ENCODE peak calls at places on chromosomes 4 and X, in ten cellular contexts. P, U, W, S, Y, B, I, Q, Z and O are unnamed samples.

GRCh38 chr4:128974203-128974602 is 119.1 kb downstream of the SCLT1 start:
- DNase-seq in P (no peak), U (no peak), W (no peak), S (no peak), Y (no peak), B (no peak), I (peak; percentile 42), Q (peak; percentile 25), Z (no peak), O (peak; percentile 45)

GRCh38 chrX:17032351-17032750 is 85.9 kb downstream of the REPS2 start:
- DNase-seq in P (peak; percentile 59), U (no peak), W (no peak), S (no peak), Y (no peak), B (no peak), I (peak; percentile 97), Q (no peak), Z (no peak), O (peak; percentile 48)

GRCh38 chrX:9730752-9731151 is 34.9 kb downstream of the GPR143 start:
- DNase-seq in P (no peak), U (no peak), W (no peak), S (no peak), Y (no peak), B (no peak), I (no peak), Q (no peak), Z (no peak), O (no peak)

GRCh38 chr4:174256277-174256713 is 27.2 kb downstream of the FBXO8 start:
- DNase-seq in P (peak; percentile 75), U (no peak), W (no peak), S (no peak), Y (no peak), B (no peak), I (peak; percentile 63), Q (peak; percentile 63), Z (no peak), O (peak; percentile 69)

GRCh38 chr4:177447417-177448004 is 5.3 kb upstream of the AGA start:
- DNase-seq in P (no peak), U (no peak), W (no peak), S (no peak), Y (no peak), B (no peak), I (no peak), Q (no peak), Z (no peak), O (no peak)

GRCh38 chrX:50978920-50979660 is 68.6 kb downstream of the BMP15 start:
- DNase-seq in P (peak; percentile 7), U (no peak), W (no peak), S (no peak), Y (no peak), B (peak; percentile 18), I (no peak), Q (no peak), Z (no peak), O (no peak)

GRCh38 chr4:2079006-2079405 is 19.9 kb downstream of the NAT8L start:
- DNase-seq in P (no peak), U (no peak), W (no peak), S (no peak), Y (no peak), B (no peak), I (no peak), Q (no peak), Z (no peak), O (no peak)

GRCh38 chrX:102651242-102651967 is at the start of gene GPRASP1:
- DNase-seq in P (peak; percentile 59), U (no peak), W (no peak), S (peak; percentile 50), Y (peak; percentile 5), B (peak; percentile 76), I (peak; percentile 26), Q (peak; percentile 27), Z (no peak), O (peak; percentile 46)

GRCh38 chrX:76428243-76429130 is 977 bp downstream of the MAGEE1 start:
- DNase-seq in P (peak; percentile 0), U (no peak), W (no peak), S (no peak), Y (no peak), B (peak; percentile 10), I (no peak), Q (no peak), Z (no peak), O (peak; percentile 1)

GRCh38 chr4:167119392-167119791 is 114.9 kb downstream of the SPOCK3 start:
- DNase-seq in P (no peak), U (no peak), W (no peak), S (no peak), Y (no peak), B (no peak), I (no peak), Q (no peak), Z (no peak), O (peak; percentile 10)

GRCh38 chr4:173537628-173538147 is 7.7 kb upstream of the HAND2 start:
- DNase-seq in P (peak; percentile 55), U (no peak), W (no peak), S (no peak), Y (no peak), B (no peak), I (no peak), Q (no peak), Z (no peak), O (no peak)

GRCh38 chr4:104494822-104495559 is at the start of gene CXXC4:
- DNase-seq in P (peak; percentile 52), U (no peak), W (peak; percentile 23), S (peak; percentile 96), Y (no peak), B (peak; percentile 94), I (peak; percentile 74), Q (peak; percentile 10), Z (peak; percentile 88), O (peak; percentile 58)

GRCh38 chrX:79065696-79066095 is 78.8 kb upstream of the GPR174 start:
- DNase-seq in P (no peak), U (peak; percentile 51), W (no peak), S (no peak), Y (no peak), B (no peak), I (no peak), Q (no peak), Z (peak; percentile 56), O (no peak)

GRCh38 chr4:48340276-48340904 is 939 bp upstream of the SLAIN2 start:
- DNase-seq in P (peak; percentile 89), U (no peak), W (no peak), S (peak; percentile 40), Y (no peak), B (peak; percentile 67), I (peak; percentile 73), Q (peak; percentile 83), Z (no peak), O (peak; percentile 79)

GRCh38 chrX:40671126-40671525 is 23.8 kb upstream of the CXorf38 start:
- DNase-seq in P (no peak), U (no peak), W (no peak), S (no peak), Y (no peak), B (no peak), I (peak; percentile 10), Q (no peak), Z (no peak), O (no peak)
- H3K36me3 ChIP-seq in P (peaks cover 13% of the 10 kb centered on the region), U (peaks cover 8% of the 10 kb centered on the region), W (peaks cover 3% of the 10 kb centered on the region), S (peaks cover 13% of the 10 kb centered on the region), Y (peaks cover 90% of the 10 kb centered on the region), B (no peaks in the 10 kb centered on the region), I (peaks cover 22% of the 10 kb centered on the region), Q (peaks cover 19% of the 10 kb centered on the region), Z (no peaks in the 10 kb centered on the region), O (peaks cover 65% of the 10 kb centered on the region)

GRCh38 chr4:61375316-61375715 is 175.2 kb downstream of the ADGRL3 start:
- DNase-seq in P (no peak), U (no peak), W (no peak), S (no peak), Y (no peak), B (no peak), I (peak; percentile 27), Q (no peak), Z (no peak), O (peak; percentile 28)
- H3K9ac ChIP-seq in P (no peak overlapping the region), U (no peak overlapping the region), W (no peak overlapping the region), S (no peak overlapping the region), Y (no peak overlapping the region), B (no peak overlapping the region), I (no peak overlapping the region), Q (no peak overlapping the region), Z (no peak overlapping the region), O (peak overlapping the region; percentile 32)

GRCh38 chr4:153116101-153116680 is 88.1 kb upstream of the TRIM2 start:
- DNase-seq in P (no peak), U (no peak), W (no peak), S (no peak), Y (no peak), B (no peak), I (no peak), Q (no peak), Z (peak; percentile 50), O (no peak)

GRCh38 chr4:153113838-153114105 is 90.5 kb upstream of the TRIM2 start:
- DNase-seq in P (no peak), U (no peak), W (no peak), S (no peak), Y (no peak), B (no peak), I (no peak), Q (no peak), Z (no peak), O (no peak)

GRCh38 chr4:153116801-153117200 is 87.4 kb upstream of the TRIM2 start:
- DNase-seq in P (no peak), U (no peak), W (no peak), S (no peak), Y (no peak), B (no peak), I (no peak), Q (no peak), Z (no peak), O (no peak)

GRCh38 chr4:153114771-153115321 is 89.4 kb upstream of the TRIM2 start:
- DNase-seq in P (peak; percentile 89), U (no peak), W (peak; percentile 69), S (no peak), Y (no peak), B (no peak), I (peak; percentile 86), Q (peak; percentile 84), Z (no peak), O (peak; percentile 49)

DNA sequence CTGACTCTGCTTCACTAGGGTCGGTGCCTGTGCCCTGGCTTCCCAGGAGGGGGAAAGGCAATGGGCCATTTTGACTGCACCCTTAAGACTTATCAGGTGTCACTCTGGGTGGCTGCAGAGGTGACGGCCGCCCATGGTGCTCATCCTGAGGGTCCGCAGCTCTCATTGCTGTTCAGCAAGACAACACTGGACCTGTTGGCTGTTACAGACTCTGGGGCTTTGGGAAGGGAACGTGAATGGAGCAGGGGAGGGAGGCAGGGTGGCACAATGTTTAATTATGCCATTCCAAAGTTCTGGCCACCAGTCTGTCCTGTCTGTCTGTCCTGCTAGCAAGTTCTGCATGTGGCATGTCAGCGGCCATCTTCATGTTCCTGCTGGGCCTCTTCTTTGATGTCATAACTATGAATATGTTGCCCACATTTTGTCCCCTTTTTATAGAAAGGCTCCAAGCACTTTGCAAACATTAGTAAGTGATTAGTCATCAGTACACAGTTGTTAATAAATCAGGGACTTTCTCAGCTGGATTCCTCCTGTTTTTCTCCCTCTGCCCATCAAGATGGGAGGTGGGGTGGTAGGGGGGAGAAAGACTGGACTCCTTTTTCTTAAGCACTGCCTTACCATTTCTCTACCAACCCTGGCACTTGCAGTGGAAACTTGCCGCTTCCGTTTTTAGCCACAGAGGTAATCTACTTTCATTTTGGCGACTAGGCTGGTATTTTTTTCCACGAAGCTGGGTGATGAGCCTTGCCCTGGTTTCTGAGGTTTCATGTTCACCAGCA is 88.7 kb upstream of the TRIM2 start:
- DNase-seq in P (peak; percentile 83), U (peak; percentile 79), W (peak; percentile 46), S (no peak), Y (no peak), B (no peak), I (peak; percentile 82), Q (peak; percentile 77), Z (peak; percentile 95), O (peak; percentile 60)
- H3K4me1 ChIP-seq in P (peaks cover 20% of the 10 kb centered on the region), U (peaks cover 8% of the 10 kb centered on the region), W (peaks cover 10% of the 10 kb centered on the region), S (no peaks in the 10 kb centered on the region), Y (peaks cover 1% of the 10 kb centered on the region), B (no peaks in the 10 kb centered on the region), I (peaks cover 20% of the 10 kb centered on the region), Q (peaks cover 11% of the 10 kb centered on the region), Z (peaks cover 38% of the 10 kb centered on the region), O (peaks cover 12% of the 10 kb centered on the region)

GRCh38 chrX:15564981-15565579 is 35.7 kb downstream of the ACE2 start:
- DNase-seq in P (peak; percentile 66), U (peak; percentile 9), W (peak; percentile 53), S (no peak), Y (peak; percentile 32), B (peak; percentile 70), I (peak; percentile 21), Q (peak; percentile 44), Z (peak; percentile 21), O (peak; percentile 71)
- H3K36me3 ChIP-seq in P (no peaks in the 10 kb centered on the region), U (no peaks in the 10 kb centered on the region), W (no peaks in the 10 kb centered on the region), S (no peaks in the 10 kb centered on the region), Y (no peaks in the 10 kb centered on the region), B (no peaks in the 10 kb centered on the region), I (no peaks in the 10 kb centered on the region), Q (no peaks in the 10 kb centered on the region), Z (no peaks in the 10 kb centered on the region), O (no peaks in the 10 kb centered on the region)